ENCODE peak calls at places on chromosomes 16 and 17, in six cellular contexts. C, M, L, V, R and I are unnamed samples.

GRCh38 chr17:40524243-40524965 is 23.0 kb upstream of the TNS4 start:
- DNase-seq in C (no peak), M (peak; percentile 15), L (no peak), V (no peak), R (no peak), I (no peak)

GRCh38 chr16:15876503-15876902 is 11.9 kb downstream of the CEP20 start:
- DNase-seq in C (no peak), M (no peak), L (no peak), V (no peak), R (no peak), I (no peak)

GRCh38 chr17:4215882-4216411 is 47.8 kb downstream of the ANKFY1 start:
- DNase-seq in C (no peak), M (no peak), L (no peak), V (no peak), R (no peak), I (no peak)

GRCh38 chr16:2692251-2692947 is 10.1 kb downstream of the KCTD5 start:
- DNase-seq in C (no peak), M (no peak), L (no peak), V (no peak), R (no peak), I (no peak)

GRCh38 chr16:48165961-48166578 is 10.3 kb upstream of the ABCC12 start:
- DNase-seq in C (no peak), M (no peak), L (peak; percentile 35), V (no peak), R (no peak), I (no peak)

GRCh38 chr17:17346428-17347233 is 43.5 kb downstream of the NT5M start:
- DNase-seq in C (no peak), M (peak; percentile 47), L (no peak), V (no peak), R (no peak), I (no peak)

GRCh38 chr16:29892458-29892813 is 6.9 kb downstream of the SEZ6L2 start:
- DNase-seq in C (no peak), M (no peak), L (no peak), V (no peak), R (no peak), I (no peak)

GRCh38 chr17:33014751-33015150 is 23.1 kb downstream of the SPACA3 start:
- DNase-seq in C (no peak), M (no peak), L (no peak), V (no peak), R (no peak), I (no peak)

GRCh38 chr17:82358467-82359350 is at the start of gene TEX19:
- DNase-seq in C (no peak), M (no peak), L (peak; percentile 66), V (no peak), R (no peak), I (no peak)

GRCh38 chr16:29915590-29916247 is 10.3 kb downstream of the KCTD13 start:
- DNase-seq in C (no peak), M (no peak), L (no peak), V (no peak), R (no peak), I (no peak)

GRCh38 chr16:56348168-56349085 is 76.9 kb downstream of the AMFR start:
- DNase-seq in C (no peak), M (no peak), L (peak; percentile 62), V (no peak), R (no peak), I (no peak)

GRCh38 chr16:89365044-89365467 is 125.3 kb downstream of the ANKRD11 start:
- DNase-seq in C (no peak), M (no peak), L (no peak), V (no peak), R (no peak), I (peak; percentile 55)

GRCh38 chr17:75129576-75129975 is 2.0 kb downstream of the NT5C start:
- DNase-seq in C (no peak), M (no peak), L (no peak), V (no peak), R (no peak), I (no peak)

GRCh38 chr16:7518158-7518557 is 185.5 kb downstream of the RBFOX1 start:
- DNase-seq in C (no peak), M (no peak), L (no peak), V (no peak), R (no peak), I (no peak)

GRCh38 chr16:49484454-49484853 is 110.8 kb downstream of the C16orf78 start:
- DNase-seq in C (peak; percentile 37), M (peak; percentile 58), L (no peak), V (no peak), R (no peak), I (peak; percentile 66)

GRCh38 chr17:2058521-2059124 is 3.7 kb downstream of the HIC1 start:
- DNase-seq in C (peak; percentile 72), M (no peak), L (no peak), V (no peak), R (peak; percentile 48), I (no peak)

GRCh38 chr17:81367171-81367570 is 28.1 kb upstream of the BAHCC1 start:
- DNase-seq in C (no peak), M (no peak), L (no peak), V (no peak), R (no peak), I (no peak)

GRCh38 chr17:64003526-64004121 is 5.5 kb downstream of the PRR29 start:
- DNase-seq in C (no peak), M (peak; percentile 27), L (no peak), V (no peak), R (no peak), I (no peak)

GRCh38 chr17:9811086-9811485 is 10.8 kb downstream of the GSG1L2 start:
- DNase-seq in C (no peak), M (no peak), L (no peak), V (no peak), R (no peak), I (no peak)

GRCh38 chr17:57461082-57461481 is 204.8 kb downstream of the MSI2 start:
- DNase-seq in C (no peak), M (no peak), L (no peak), V (no peak), R (no peak), I (no peak)

GRCh38 chr16:85615852-85616607 is 2.9 kb downstream of the GSE1 start:
- DNase-seq in C (peak; percentile 69), M (peak; percentile 78), L (peak; percentile 81), V (no peak), R (peak; percentile 59), I (peak; percentile 88)

GRCh38 chr17:37286430-37286829 is 89.4 kb upstream of the C17orf78 start:
- DNase-seq in C (no peak), M (no peak), L (no peak), V (no peak), R (no peak), I (no peak)

GRCh38 chr16:81697886-81698635 is 81.0 kb upstream of the PLCG2 start:
- DNase-seq in C (peak; percentile 98), M (no peak), L (no peak), V (no peak), R (no peak), I (no peak)

GRCh38 chr17:6509295-6509771 is 47.0 kb downstream of the PITPNM3 start:
- DNase-seq in C (no peak), M (no peak), L (no peak), V (no peak), R (no peak), I (no peak)

GRCh38 chr17:45889579-45889978 is 4.8 kb upstream of the MAPT start:
- DNase-seq in C (no peak), M (no peak), L (no peak), V (no peak), R (no peak), I (no peak)

GRCh38 chr16:88703486-88704309 is 2.5 kb downstream of the RNF166 start:
- DNase-seq in C (no peak), M (no peak), L (no peak), V (no peak), R (peak; percentile 51), I (no peak)

GRCh38 chr16:27960619-27961295 is 102.8 kb downstream of the GSG1L start:
- DNase-seq in C (no peak), M (no peak), L (no peak), V (no peak), R (no peak), I (no peak)

GRCh38 chr17:76951375-76951905 is 83.2 kb downstream of the MGAT5B start:
- DNase-seq in C (no peak), M (no peak), L (no peak), V (no peak), R (no peak), I (no peak)